ENCODE peak calls at places on chromosomes 7 and 10, in seven cellular contexts. E is Ammon's horn; V is GM10248; X is stimulated activated naive B cell treated with anti-CD40 and anti-IgM and Interleukin-4, amounts not matched to agents 10 μg/mL and 1 μg/mL and 100 μg/mL, for 72 hours; R is amygdala; B is iPS-NIHi11; Y is caudate nucleus. M is an unnamed sample.
A peak's percentile ranks its signal among the peaks of the same experiment; 100 is the strongest.

GRCh38 chr10:59143550-59143949 is 32.9 kb upstream of the PHYHIPL start:
- DNase-seq in E (no peak), R (no peak), X (no peak), V (no peak), B (no peak), Y (no peak), M (no peak)

GRCh38 chr10:79116363-79116762 is 47.6 kb downstream of the ZMIZ1 start:
- DNase-seq in E (no peak), B (no peak), V (no peak), R (no peak), X (no peak), Y (no peak), M (no peak)

GRCh38 chr10:114347791-114348190 is 56.5 kb downstream of the AFAP1L2 start:
- DNase-seq in X (no peak), E (no peak), V (no peak), B (no peak), Y (no peak), R (no peak), M (no peak)

GRCh38 chr7:100884741-100885439 is 4.6 kb downstream of the UFSP1 start:
- DNase-seq in E (no peak), V (no peak), R (no peak), X (no peak), B (no peak), Y (no peak), M (no peak)

GRCh38 chr10:132459252-132460028 is 62.4 kb downstream of the PWWP2B start:
- DNase-seq in E (no peak), V (peak; percentile 32), Y (no peak), B (no peak), X (no peak), R (no peak), M (no peak)

GRCh38 chr7:130426541-130426940 is 14.3 kb downstream of the CEP41 start:
- DNase-seq in X (no peak), B (no peak), V (no peak), E (no peak), Y (no peak), R (no peak), M (no peak)

GRCh38 chr10:103659674-103660363 is 166.3 kb downstream of the NEURL1 start:
- DNase-seq in Y (no peak), E (peak; percentile 81), B (peak; percentile 78), V (peak; percentile 88), R (peak; percentile 29), X (peak; percentile 46), M (peak; percentile 60)

GRCh38 chr7:158702944-158703343 is 1.7 kb downstream of the NCAPG2 start:
- DNase-seq in V (no peak), R (no peak), X (no peak), E (no peak), Y (no peak), B (no peak), M (no peak)

GRCh38 chr7:129334473-129334872 is 99.8 kb upstream of the STRIP2 start:
- DNase-seq in E (no peak), Y (no peak), X (no peak), R (no peak), V (no peak), B (no peak), M (no peak)

GRCh38 chr7:46320956-46321355 is 399.9 kb upstream of the IGFBP3 start:
- DNase-seq in E (no peak), X (no peak), B (no peak), V (no peak), R (no peak), Y (no peak), M (no peak)